ENCODE peak calls at places on chromosomes 3 and 15, in nine cellular contexts. D is lower leg skin; J is fibroblast of pulmonary artery; H is CD8-positive, alpha-beta T cell; C is GM12865; S is cardiac fibroblast; L is BJ; P is bronchial epithelial cell; U is BE2C. K is an unnamed sample.

GRCh38 chr15:90232196-90232595 is 1.5 kb downstream of the CIB1 start:
- DNase-seq in C (peak), H (no peak), U (no peak), P (peak), D (no peak), S (no peak), J (no peak), L (no peak), K (no peak)

GRCh38 chr3:158405507-158405906 is 165.5 kb upstream of the MLF1 start:
- DNase-seq in C (no peak), D (no peak), J (no peak), S (no peak), U (no peak), L (no peak), H (no peak), P (no peak), K (no peak)

GRCh38 chr15:57031082-57031481 is 112.6 kb downstream of the TCF12 start:
- DNase-seq in P (no peak), H (no peak), C (no peak), S (no peak), D (no peak), J (no peak), U (no peak), L (no peak), K (no peak)

GRCh38 chr15:60525640-60526039 is 46.7 kb upstream of the ICE2 start:
- DNase-seq in P (no peak), L (no peak), S (no peak), J (peak), C (no peak), D (no peak), U (no peak), H (no peak), K (no peak)

GRCh38 chr15:36449084-36449661 is 130.3 kb upstream of the CDIN1 start:
- DNase-seq in U (no peak), S (no peak), L (no peak), P (no peak), D (no peak), H (no peak), C (no peak), J (no peak), K (no peak)

GRCh38 chr3:177451940-177452484 is 254.7 kb upstream of the TBL1XR1 start:
- DNase-seq in S (peak), D (no peak), P (peak), H (no peak), J (peak), C (no peak), L (no peak), U (no peak), K (peak)

GRCh38 chr3:7713724-7714123 is 787.9 kb upstream of the LMCD1 start:
- DNase-seq in J (no peak), U (no peak), S (no peak), L (no peak), P (no peak), D (no peak), H (no peak), C (no peak), K (no peak)

GRCh38 chr15:69160976-69161877 is 792 bp downstream of the GLCE start:
- DNase-seq in D (no peak), L (no peak), C (peak), U (peak), J (peak), S (peak), P (peak), H (peak), K (no peak)

GRCh38 chr15:63041402-63041977 is 1.1 kb upstream of the TPM1 start:
- DNase-seq in C (no peak), L (no peak), H (no peak), P (no peak), S (no peak), J (no peak), D (no peak), U (no peak), K (no peak)

GRCh38 chr3:42411429-42411828 is 1.0 kb upstream of the LYZL4 start:
- DNase-seq in U (no peak), S (no peak), D (no peak), P (no peak), L (no peak), C (no peak), H (no peak), J (no peak), K (no peak)

GRCh38 chr3:4885322-4885721 is 93.9 kb upstream of the BHLHE40 start:
- DNase-seq in C (no peak), J (peak), P (no peak), D (no peak), U (no peak), H (no peak), S (peak), L (no peak), K (peak)

GRCh38 chr3:49641292-49641691 is 32.9 kb upstream of the APEH start:
- DNase-seq in S (no peak), P (no peak), D (no peak), J (no peak), L (no peak), C (no peak), H (no peak), U (no peak), K (no peak)

GRCh38 chr3:14633819-14634424 is 17.6 kb upstream of the CCDC174 start:
- DNase-seq in S (peak), L (no peak), D (no peak), P (peak), U (peak), C (peak), J (peak), H (peak), K (peak)

GRCh38 chr15:63436872-63437375 is 55.3 kb upstream of the CA12 start:
- DNase-seq in J (peak), U (peak), L (no peak), C (peak), D (peak), P (peak), H (peak), S (peak), K (peak)

GRCh38 chr15:69031013-69032001 is 16.8 kb downstream of the NOX5 start:
- DNase-seq in D (peak), S (peak), C (peak), J (peak), L (no peak), U (peak), P (peak), H (peak), K (no peak)

GRCh38 chr3:55476515-55476914 is 10.6 kb downstream of the WNT5A start:
- DNase-seq in S (peak), J (peak), L (peak), H (no peak), D (no peak), P (peak), C (no peak), U (no peak), K (peak)

GRCh38 chr3:64836097-64836496 is 148.3 kb upstream of the ADAMTS9 start:
- DNase-seq in U (no peak), L (no peak), C (no peak), H (no peak), P (peak), J (no peak), D (no peak), S (no peak), K (no peak)

GRCh38 chr15:95442107-95442719 is 888.3 kb upstream of the NR2F2 start:
- DNase-seq in J (no peak), S (peak), C (no peak), L (no peak), U (no peak), D (no peak), P (no peak), H (no peak), K (no peak)
- TF ChIP-seq CTCF in J (no peak), S (no peak), C (no peak), L (no peak), U (no peak), D (no peak), P (no peak), H (no peak), K (no peak)

DNA sequence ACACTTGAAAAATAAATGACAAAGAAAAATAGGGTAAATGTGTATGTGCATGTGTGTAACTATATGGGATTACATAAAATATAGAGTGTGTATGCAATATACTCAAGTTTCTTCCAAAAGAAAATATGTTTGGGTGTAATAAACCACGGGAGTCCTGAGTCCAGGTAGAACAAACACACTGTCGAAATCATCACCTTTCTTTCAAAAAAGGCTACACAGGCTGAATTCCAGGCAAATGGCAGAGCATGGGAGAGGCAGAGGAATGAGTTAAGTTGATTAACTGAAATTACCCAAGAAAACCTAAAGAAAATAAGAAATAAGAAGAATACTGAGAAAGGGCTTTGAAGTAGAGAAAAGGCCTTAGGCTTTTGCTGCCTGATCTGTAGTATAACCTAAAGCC is 26.1 kb downstream of the CEP152 start:
- DNase-seq in L (no peak), S (no peak), D (no peak), C (no peak), U (no peak), J (no peak), P (no peak), H (no peak), K (no peak)
- H3K4me3 ChIP-seq in L (no peak), S (no peak), D (no peak), C (no peak), U (no peak), J (no peak), P (no peak), H (no peak), K (no peak)

GRCh38 chr3:26198609-26199008 is 408.7 kb downstream of the OXSM start:
- DNase-seq in C (no peak), L (no peak), J (no peak), U (no peak), H (no peak), P (peak), D (no peak), S (no peak), K (no peak)
- TF ChIP-seq CTCF in C (no peak), L (no peak), J (no peak), U (no peak), H (no peak), P (no peak), D (no peak), S (no peak), K (no peak)

DNA sequence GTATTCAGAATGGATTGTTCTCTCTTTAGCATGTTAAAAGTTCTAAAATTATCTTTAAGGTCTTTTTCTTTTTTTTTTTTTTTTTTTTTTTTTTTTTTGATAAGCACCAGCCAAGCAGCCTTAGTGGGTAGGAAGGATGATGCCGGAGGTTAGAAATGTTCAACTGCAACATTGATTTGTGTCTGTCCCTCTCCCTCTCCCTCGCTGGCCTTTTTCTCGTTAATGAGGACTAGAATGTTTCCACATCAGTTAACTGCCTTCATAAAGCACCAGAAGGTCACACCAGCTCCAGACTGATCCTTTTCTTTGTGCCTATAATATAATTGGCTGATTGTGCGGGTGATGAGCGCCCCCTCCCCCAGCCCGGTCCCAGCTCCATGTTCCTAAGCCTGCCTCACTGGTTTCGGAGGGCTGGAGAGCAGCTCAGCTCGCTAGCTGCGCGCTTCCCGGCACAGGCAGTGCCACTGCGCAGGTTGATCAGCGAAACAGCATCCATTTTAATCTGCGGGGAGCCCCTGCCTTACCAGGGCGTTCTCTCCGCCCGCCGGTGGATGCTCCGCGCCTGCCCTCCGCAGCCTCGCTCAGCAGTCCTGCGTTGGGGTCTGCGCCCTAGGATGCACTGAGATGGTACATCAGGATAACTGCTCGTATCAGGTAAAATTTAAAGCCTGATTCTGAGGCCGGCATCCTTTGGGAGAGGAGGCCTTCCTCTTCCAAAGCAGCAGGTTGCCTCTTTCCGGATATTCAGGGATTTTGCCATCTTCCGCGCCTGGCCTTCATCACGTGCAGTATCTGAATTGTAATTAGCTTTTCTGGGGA is 148.9 kb upstream of the IL12A start:
- DNase-seq in S (no peak), U (peak), J (no peak), H (no peak), P (no peak), C (no peak), L (no peak), D (no peak), K (no peak)
- H3K4me3 ChIP-seq in S (no peak), U (peak), J (no peak), H (peak), P (no peak), C (peak), L (no peak), D (no peak), K (peak)

DNA sequence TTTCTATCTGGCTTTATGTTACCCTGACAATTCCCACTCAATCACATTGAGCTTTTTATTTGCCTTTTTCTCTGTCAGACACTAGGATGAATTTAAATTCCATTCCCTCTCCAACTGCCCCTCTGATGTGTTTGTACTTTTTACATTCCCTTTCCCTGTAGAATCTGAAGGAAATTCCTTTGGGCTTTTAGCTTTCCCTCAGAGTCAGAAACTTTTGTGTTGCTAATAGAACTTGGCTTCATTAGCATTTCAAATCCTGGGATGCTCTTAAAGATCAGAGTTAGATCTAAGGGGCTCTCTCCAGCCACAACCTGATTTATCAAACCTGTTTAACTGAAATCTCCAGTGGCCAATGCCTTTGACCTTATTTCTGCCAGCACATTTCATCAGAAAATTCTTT is 7.9 kb upstream of the RARB start:
- DNase-seq in S (no peak), L (no peak), J (no peak), C (no peak), P (no peak), D (no peak), U (no peak), H (no peak), K (no peak)
- TF ChIP-seq CTCF in S (no peak), L (no peak), J (no peak), C (no peak), P (no peak), D (no peak), U (no peak), H (no peak), K (no peak)